ENCODE peak calls at places on chromosome 3, in six cellular contexts. One of them, this sample, is unnamed.
A peak's percentile ranks its signal among the peaks of the same experiment; 100 is the strongest.

GRCh38 chr3:175378348-175378747 is 519.2 kb downstream of the NAALADL2 start:
- DNase-seq in activated CD4-positive, alpha-beta T cell treated with anti-CD3 and anti-CD28 coated beads, Interleukin-2, amount 50 U/mL, for 1 hour: no peak
- DNase-seq in fibroblast of lung: no peak
- DNase-seq in globus pallidus: no peak
- DNase-seq in heart left ventricle: no peak
- DNase-seq in activated T-helper 1 cell treated with Interleukin-2 at 50 U/mL for 16 hours: no peak
- DNase-seq in this sample: no peak

GRCh38 chr3:25863011-25863415 is 73.1 kb downstream of the OXSM start:
- DNase-seq in activated CD4-positive, alpha-beta T cell treated with anti-CD3 and anti-CD28 coated beads, Interleukin-2, amount 50 U/mL, for 1 hour: no peak
- DNase-seq in fibroblast of lung: no peak
- DNase-seq in globus pallidus: no peak
- DNase-seq in heart left ventricle: no peak
- DNase-seq in activated T-helper 1 cell treated with Interleukin-2 at 50 U/mL for 16 hours: no peak
- DNase-seq in this sample: no peak

GRCh38 chr3:128328546-128329458 is 137.9 kb downstream of the DNAJB8 start:
- DNase-seq in activated CD4-positive, alpha-beta T cell treated with anti-CD3 and anti-CD28 coated beads, Interleukin-2, amount 50 U/mL, for 1 hour: no peak
- DNase-seq in fibroblast of lung: no peak
- DNase-seq in globus pallidus: no peak
- DNase-seq in heart left ventricle: peak; percentile 12
- DNase-seq in activated T-helper 1 cell treated with Interleukin-2 at 50 U/mL for 16 hours: no peak
- DNase-seq in this sample: no peak

GRCh38 chr3:196080997-196081833 is 675 bp downstream of the TFRC start:
- DNase-seq in activated CD4-positive, alpha-beta T cell treated with anti-CD3 and anti-CD28 coated beads, Interleukin-2, amount 50 U/mL, for 1 hour: peak; percentile 46
- DNase-seq in fibroblast of lung: peak; percentile 30
- DNase-seq in globus pallidus: peak; percentile 58
- DNase-seq in heart left ventricle: peak; percentile 74
- DNase-seq in activated T-helper 1 cell treated with Interleukin-2 at 50 U/mL for 16 hours: peak; percentile 25
- DNase-seq in this sample: peak; percentile 61

GRCh38 chr3:157029365-157029790 is 130.6 kb downstream of the CCNL1 start:
- DNase-seq in activated CD4-positive, alpha-beta T cell treated with anti-CD3 and anti-CD28 coated beads, Interleukin-2, amount 50 U/mL, for 1 hour: no peak
- DNase-seq in fibroblast of lung: no peak
- DNase-seq in globus pallidus: no peak
- DNase-seq in heart left ventricle: no peak
- DNase-seq in activated T-helper 1 cell treated with Interleukin-2 at 50 U/mL for 16 hours: no peak
- DNase-seq in this sample: no peak

GRCh38 chr3:149151843-149152242 is 22.4 kb downstream of the HPS3 start:
- DNase-seq in activated CD4-positive, alpha-beta T cell treated with anti-CD3 and anti-CD28 coated beads, Interleukin-2, amount 50 U/mL, for 1 hour: no peak
- DNase-seq in fibroblast of lung: peak; percentile 60
- DNase-seq in globus pallidus: no peak
- DNase-seq in heart left ventricle: no peak
- DNase-seq in activated T-helper 1 cell treated with Interleukin-2 at 50 U/mL for 16 hours: no peak
- DNase-seq in this sample: no peak

GRCh38 chr3:136120373-136121348 is 75.5 kb downstream of the MSL2 start:
- DNase-seq in activated CD4-positive, alpha-beta T cell treated with anti-CD3 and anti-CD28 coated beads, Interleukin-2, amount 50 U/mL, for 1 hour: no peak
- DNase-seq in fibroblast of lung: no peak
- DNase-seq in globus pallidus: no peak
- DNase-seq in heart left ventricle: no peak
- DNase-seq in activated T-helper 1 cell treated with Interleukin-2 at 50 U/mL for 16 hours: no peak
- DNase-seq in this sample: no peak

GRCh38 chr3:107117922-107118576 is 259.2 kb upstream of the CCDC54 start:
- DNase-seq in activated CD4-positive, alpha-beta T cell treated with anti-CD3 and anti-CD28 coated beads, Interleukin-2, amount 50 U/mL, for 1 hour: no peak
- DNase-seq in fibroblast of lung: peak; percentile 86
- DNase-seq in globus pallidus: peak; percentile 87
- DNase-seq in heart left ventricle: peak; percentile 31
- DNase-seq in activated T-helper 1 cell treated with Interleukin-2 at 50 U/mL for 16 hours: no peak
- DNase-seq in this sample: no peak

GRCh38 chr3:27521872-27522265 is 37.7 kb upstream of the SLC4A7 start:
- DNase-seq in activated CD4-positive, alpha-beta T cell treated with anti-CD3 and anti-CD28 coated beads, Interleukin-2, amount 50 U/mL, for 1 hour: no peak
- DNase-seq in fibroblast of lung: no peak
- DNase-seq in globus pallidus: no peak
- DNase-seq in heart left ventricle: no peak
- DNase-seq in activated T-helper 1 cell treated with Interleukin-2 at 50 U/mL for 16 hours: no peak
- DNase-seq in this sample: no peak

GRCh38 chr3:134076816-134077215 is 47.1 kb upstream of the SLCO2A1 start:
- DNase-seq in activated CD4-positive, alpha-beta T cell treated with anti-CD3 and anti-CD28 coated beads, Interleukin-2, amount 50 U/mL, for 1 hour: no peak
- DNase-seq in fibroblast of lung: no peak
- DNase-seq in globus pallidus: no peak
- DNase-seq in heart left ventricle: no peak
- DNase-seq in activated T-helper 1 cell treated with Interleukin-2 at 50 U/mL for 16 hours: no peak
- DNase-seq in this sample: no peak

GRCh38 chr3:13171704-13172643 is 98.7 kb upstream of the IQSEC1 start:
- DNase-seq in activated CD4-positive, alpha-beta T cell treated with anti-CD3 and anti-CD28 coated beads, Interleukin-2, amount 50 U/mL, for 1 hour: no peak
- DNase-seq in fibroblast of lung: no peak
- DNase-seq in globus pallidus: no peak
- DNase-seq in heart left ventricle: peak; percentile 10
- DNase-seq in activated T-helper 1 cell treated with Interleukin-2 at 50 U/mL for 16 hours: no peak
- DNase-seq in this sample: no peak

GRCh38 chr3:182490601-182491485 is 302.5 kb upstream of the ATP11B start:
- DNase-seq in activated CD4-positive, alpha-beta T cell treated with anti-CD3 and anti-CD28 coated beads, Interleukin-2, amount 50 U/mL, for 1 hour: no peak
- DNase-seq in fibroblast of lung: peak; percentile 2
- DNase-seq in globus pallidus: peak; percentile 79
- DNase-seq in heart left ventricle: no peak
- DNase-seq in activated T-helper 1 cell treated with Interleukin-2 at 50 U/mL for 16 hours: no peak
- DNase-seq in this sample: no peak

GRCh38 chr3:48503406-48504050 is 446 bp downstream of the SHISA5 start:
- DNase-seq in activated CD4-positive, alpha-beta T cell treated with anti-CD3 and anti-CD28 coated beads, Interleukin-2, amount 50 U/mL, for 1 hour: no peak
- DNase-seq in fibroblast of lung: peak; percentile 37
- DNase-seq in globus pallidus: no peak
- DNase-seq in heart left ventricle: peak; percentile 33
- DNase-seq in activated T-helper 1 cell treated with Interleukin-2 at 50 U/mL for 16 hours: no peak
- DNase-seq in this sample: peak; percentile 42

GRCh38 chr3:136197159-136197715 is 1.1 kb upstream of the MSL2 start:
- DNase-seq in activated CD4-positive, alpha-beta T cell treated with anti-CD3 and anti-CD28 coated beads, Interleukin-2, amount 50 U/mL, for 1 hour: no peak
- DNase-seq in fibroblast of lung: no peak
- DNase-seq in globus pallidus: peak; percentile 47
- DNase-seq in heart left ventricle: no peak
- DNase-seq in activated T-helper 1 cell treated with Interleukin-2 at 50 U/mL for 16 hours: no peak
- DNase-seq in this sample: no peak

GRCh38 chr3:29513236-29513635 is 232.4 kb downstream of the RBMS3 start:
- DNase-seq in activated CD4-positive, alpha-beta T cell treated with anti-CD3 and anti-CD28 coated beads, Interleukin-2, amount 50 U/mL, for 1 hour: no peak
- DNase-seq in fibroblast of lung: no peak
- DNase-seq in globus pallidus: no peak
- DNase-seq in heart left ventricle: peak; percentile 59
- DNase-seq in activated T-helper 1 cell treated with Interleukin-2 at 50 U/mL for 16 hours: no peak
- DNase-seq in this sample: no peak

GRCh38 chr3:45528429-45528828 is 66.1 kb upstream of the LIMD1 start:
- DNase-seq in activated CD4-positive, alpha-beta T cell treated with anti-CD3 and anti-CD28 coated beads, Interleukin-2, amount 50 U/mL, for 1 hour: no peak
- DNase-seq in fibroblast of lung: peak; percentile 56
- DNase-seq in globus pallidus: no peak
- DNase-seq in heart left ventricle: no peak
- DNase-seq in activated T-helper 1 cell treated with Interleukin-2 at 50 U/mL for 16 hours: no peak
- DNase-seq in this sample: no peak

GRCh38 chr3:141321109-141321497 is 47.2 kb upstream of the ZBTB38 start:
- DNase-seq in activated CD4-positive, alpha-beta T cell treated with anti-CD3 and anti-CD28 coated beads, Interleukin-2, amount 50 U/mL, for 1 hour: no peak
- DNase-seq in fibroblast of lung: peak; percentile 23
- DNase-seq in globus pallidus: no peak
- DNase-seq in heart left ventricle: no peak
- DNase-seq in activated T-helper 1 cell treated with Interleukin-2 at 50 U/mL for 16 hours: no peak
- DNase-seq in this sample: no peak

GRCh38 chr3:97885931-97886824 is 64.4 kb downstream of the CRYBG3 start:
- DNase-seq in activated CD4-positive, alpha-beta T cell treated with anti-CD3 and anti-CD28 coated beads, Interleukin-2, amount 50 U/mL, for 1 hour: no peak
- DNase-seq in fibroblast of lung: no peak
- DNase-seq in globus pallidus: no peak
- DNase-seq in heart left ventricle: no peak
- DNase-seq in activated T-helper 1 cell treated with Interleukin-2 at 50 U/mL for 16 hours: no peak
- DNase-seq in this sample: no peak

GRCh38 chr3:118850687-118851086 is 184.0 kb downstream of the IGSF11 start:
- DNase-seq in activated CD4-positive, alpha-beta T cell treated with anti-CD3 and anti-CD28 coated beads, Interleukin-2, amount 50 U/mL, for 1 hour: no peak
- DNase-seq in fibroblast of lung: no peak
- DNase-seq in globus pallidus: no peak
- DNase-seq in heart left ventricle: no peak
- DNase-seq in activated T-helper 1 cell treated with Interleukin-2 at 50 U/mL for 16 hours: no peak
- DNase-seq in this sample: no peak

GRCh38 chr3:184815046-184815930 is 3.3 kb downstream of the VPS8 start:
- DNase-seq in activated CD4-positive, alpha-beta T cell treated with anti-CD3 and anti-CD28 coated beads, Interleukin-2, amount 50 U/mL, for 1 hour: no peak
- DNase-seq in fibroblast of lung: peak; percentile 91
- DNase-seq in globus pallidus: no peak
- DNase-seq in heart left ventricle: no peak
- DNase-seq in activated T-helper 1 cell treated with Interleukin-2 at 50 U/mL for 16 hours: no peak
- DNase-seq in this sample: no peak

This sample was measured in Peyer's patch.